ENCODE peak calls at places on chromosomes 13 and 19, in four cellular contexts. One of them, this sample, is unnamed.

GRCh38 chr19:44770550-44771257 is 7.0 kb upstream of the CBLC start:
- DNase-seq in H9: peak
- DNase-seq in neuronal stem cell: peak
- DNase-seq in IMR-90: peak
- DNase-seq in this sample: peak

GRCh38 chr13:27118428-27119054 is 53.1 kb downstream of the USP12 start:
- DNase-seq in neuronal stem cell: no peak
- DNase-seq in IMR-90: no peak
- DNase-seq in H9: no peak
- DNase-seq in this sample: no peak

GRCh38 chr19:49475191-49475932 is 1.3 kb downstream of the FLT3LG start:
- DNase-seq in neuronal stem cell: no peak
- DNase-seq in H9: peak
- DNase-seq in IMR-90: no peak
- DNase-seq in this sample: no peak

GRCh38 chr19:49430678-49431329 is 5.6 kb downstream of the GFY start:
- DNase-seq in IMR-90: no peak
- DNase-seq in neuronal stem cell: no peak
- DNase-seq in H9: no peak
- DNase-seq in this sample: no peak

GRCh38 chr19:45498411-45499195 is at the start of gene PPM1N:
- DNase-seq in IMR-90: peak
- DNase-seq in H9: peak
- DNase-seq in neuronal stem cell: no peak
- DNase-seq in this sample: peak

GRCh38 chr19:46759817-46760333 is 13.6 kb upstream of the STRN4 start:
- DNase-seq in IMR-90: peak
- DNase-seq in neuronal stem cell: no peak
- DNase-seq in H9: no peak
- DNase-seq in this sample: no peak

GRCh38 chr13:48901786-48902185 is 73.9 kb upstream of the FNDC3A start:
- DNase-seq in neuronal stem cell: no peak
- DNase-seq in H9: no peak
- DNase-seq in IMR-90: no peak
- DNase-seq in this sample: no peak

GRCh38 chr19:8105471-8105870 is 43.9 kb downstream of the FBN3 start:
- DNase-seq in neuronal stem cell: no peak
- DNase-seq in H9: no peak
- DNase-seq in IMR-90: no peak
- DNase-seq in this sample: no peak

GRCh38 chr13:49499889-49500660 is 4.3 kb downstream of the PHF11 start:
- DNase-seq in neuronal stem cell: no peak
- DNase-seq in IMR-90: peak
- DNase-seq in H9: no peak
- DNase-seq in this sample: peak

GRCh38 chr13:33453911-33454310 is 168.4 kb upstream of the STARD13 start:
- DNase-seq in IMR-90: peak
- DNase-seq in neuronal stem cell: no peak
- DNase-seq in H9: no peak
- DNase-seq in this sample: peak

GRCh38 chr13:74574964-74575728 is 440.9 kb upstream of the KLF12 start:
- DNase-seq in neuronal stem cell: no peak
- DNase-seq in H9: peak
- DNase-seq in IMR-90: no peak
- DNase-seq in this sample: no peak

GRCh38 chr13:97182065-97182890 is 39.9 kb upstream of the MBNL2 start:
- DNase-seq in neuronal stem cell: no peak
- DNase-seq in H9: no peak
- DNase-seq in IMR-90: no peak
- DNase-seq in this sample: no peak

GRCh38 chr19:14536926-14537692 is 7.7 kb downstream of the TECR start:
- DNase-seq in H9: peak
- DNase-seq in neuronal stem cell: peak
- DNase-seq in IMR-90: no peak
- DNase-seq in this sample: peak

GRCh38 chr13:71842003-71842402 is 25.0 kb downstream of the DACH1 start:
- DNase-seq in H9: no peak
- DNase-seq in IMR-90: no peak
- DNase-seq in neuronal stem cell: no peak
- DNase-seq in this sample: no peak

GRCh38 chr13:77022341-77022740 is 4.6 kb downstream of the FBXL3 start:
- DNase-seq in H9: no peak
- DNase-seq in IMR-90: peak
- DNase-seq in neuronal stem cell: no peak
- DNase-seq in this sample: peak

GRCh38 chr19:4830768-4831265 is 695 bp downstream of the TICAM1 start:
- DNase-seq in H9: no peak
- DNase-seq in IMR-90: no peak
- DNase-seq in neuronal stem cell: no peak
- DNase-seq in this sample: no peak
- H3K14ac ChIP-seq in H9: no peak
- H3K14ac ChIP-seq in IMR-90: peak
- H3K14ac ChIP-seq in neuronal stem cell: no peak
- H3K14ac ChIP-seq in this sample: no peak

DNA sequence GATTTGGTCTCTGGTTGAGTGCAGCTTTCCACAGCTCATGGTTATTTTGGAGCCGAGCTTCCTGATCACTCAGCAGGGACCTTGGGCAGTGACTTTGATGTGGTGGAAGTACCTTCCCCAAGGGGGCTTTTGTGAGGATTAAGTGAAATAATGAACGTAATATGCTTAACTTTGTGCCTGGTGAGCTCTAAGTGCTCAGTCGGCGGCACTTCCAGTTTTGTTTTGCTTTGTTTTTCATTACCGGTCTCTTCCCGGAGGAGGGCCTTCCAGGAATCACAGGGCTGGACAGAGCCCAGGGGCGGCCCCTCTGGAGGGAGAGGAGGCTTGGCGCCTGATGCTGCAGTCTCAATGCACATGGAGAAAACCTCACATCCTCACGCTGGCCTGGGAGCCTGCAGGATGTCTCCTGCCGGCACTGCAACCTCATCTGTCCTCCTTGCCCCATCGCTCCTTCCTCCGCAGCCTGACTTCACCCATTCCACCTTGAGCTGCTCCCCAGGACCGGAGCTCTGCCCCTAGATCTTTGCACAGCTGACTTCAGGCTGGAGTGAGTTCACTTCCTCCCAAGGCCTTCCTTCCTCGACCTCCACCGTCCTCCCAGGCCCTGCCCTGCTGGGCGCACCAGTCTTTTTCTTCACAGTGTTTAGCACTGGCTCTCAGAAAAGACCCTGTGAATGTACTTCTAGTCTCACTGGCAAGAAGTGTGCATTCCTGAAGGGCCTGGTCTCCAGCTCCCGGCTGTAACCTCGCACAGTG is 1.6 kb downstream of the PLEKHF1 start:
- DNase-seq in neuronal stem cell: peak
- DNase-seq in H9: peak
- DNase-seq in IMR-90: peak
- DNase-seq in this sample: peak
- H3K14ac ChIP-seq in neuronal stem cell: no peak
- H3K14ac ChIP-seq in H9: no peak
- H3K14ac ChIP-seq in IMR-90: peak
- H3K14ac ChIP-seq in this sample: no peak

GRCh38 chr13:113209880-113210421 is 538 bp downstream of the CUL4A start:
- DNase-seq in IMR-90: peak
- DNase-seq in neuronal stem cell: peak
- DNase-seq in H9: peak
- DNase-seq in this sample: peak
- H3K14ac ChIP-seq in IMR-90: peak
- H3K14ac ChIP-seq in neuronal stem cell: no peak
- H3K14ac ChIP-seq in H9: peak
- H3K14ac ChIP-seq in this sample: no peak

GRCh38 chr13:112159575-112160547 is 92.9 kb downstream of the SOX1 start:
- DNase-seq in IMR-90: no peak
- DNase-seq in neuronal stem cell: no peak
- DNase-seq in H9: no peak
- DNase-seq in this sample: no peak
- H3K14ac ChIP-seq in IMR-90: no peak
- H3K14ac ChIP-seq in neuronal stem cell: no peak
- H3K14ac ChIP-seq in H9: peak
- H3K14ac ChIP-seq in this sample: no peak

GRCh38 chr13:29453657-29454056 is 141.8 kb downstream of the SLC7A1 start:
- DNase-seq in H9: no peak
- DNase-seq in neuronal stem cell: no peak
- DNase-seq in IMR-90: no peak
- DNase-seq in this sample: no peak
- H3K14ac ChIP-seq in H9: no peak
- H3K14ac ChIP-seq in neuronal stem cell: no peak
- H3K14ac ChIP-seq in IMR-90: no peak
- H3K14ac ChIP-seq in this sample: no peak

This sample was measured in mesenchymal stem cell.